ENCODE peak calls at places on chromosome 1, in ten cellular contexts. R is CD4-positive, alpha-beta memory T cell; H is RWPE1; P is dorsolateral prefrontal cortex; J is GM13977; M is PC-9; E is uterus; F is MV-4-11; K is WTC11; Z is SK-N-SH. X is an unnamed sample.

GRCh38 chr1:89850844-89851410 is 30.1 kb downstream of the LRRC8D start:
- DNase-seq in K (no peak), R (no peak), P (no peak), Z (no peak), J (no peak), E (no peak), M (no peak), F (no peak), H (no peak), X (no peak)

GRCh38 chr1:162717548-162717947 is 73.0 kb upstream of the HSD17B7 start:
- DNase-seq in H (no peak), P (no peak), J (no peak), F (no peak), R (no peak), K (no peak), E (no peak), M (no peak), Z (no peak), X (no peak)

GRCh38 chr1:179814513-179814838 is 63.1 kb downstream of the TOR1AIP2 start:
- DNase-seq in E (no peak), P (no peak), K (no peak), J (no peak), H (no peak), F (no peak), M (peak; percentile 40), R (no peak), Z (no peak), X (no peak)

GRCh38 chr1:239898067-239898730 is 193.5 kb upstream of the FMN2 start:
- DNase-seq in K (peak; percentile 80), J (peak; percentile 67), R (peak; percentile 67), Z (peak; percentile 71), H (peak; percentile 75), P (peak; percentile 78), E (peak; percentile 79), F (peak; percentile 76), M (peak; percentile 76), X (peak; percentile 90)

GRCh38 chr1:99843760-99844159 is 6.4 kb upstream of the AGL start:
- DNase-seq in K (no peak), M (no peak), F (no peak), H (no peak), R (no peak), P (no peak), J (no peak), Z (no peak), E (peak; percentile 15), X (no peak)

GRCh38 chr1:53663525-53664300 is 75.3 kb downstream of the GLIS1 start:
- DNase-seq in H (no peak), F (no peak), J (no peak), K (no peak), Z (no peak), M (no peak), R (no peak), P (no peak), E (no peak), X (no peak)

GRCh38 chr1:244964112-244964971 is 100.0 kb upstream of the HNRNPU start:
- DNase-seq in M (peak; percentile 75), Z (peak; percentile 56), P (peak; percentile 47), E (no peak), H (no peak), R (peak; percentile 12), J (no peak), K (no peak), F (peak; percentile 59), X (no peak)

GRCh38 chr1:9145021-9145668 is 16.2 kb upstream of the GPR157 start:
- DNase-seq in K (no peak), F (no peak), J (peak; percentile 65), E (no peak), M (peak; percentile 44), R (no peak), P (no peak), Z (no peak), H (peak; percentile 78), X (no peak)

GRCh38 chr1:48758976-48759375 is 17.7 kb downstream of the BEND5 start:
- DNase-seq in F (no peak), K (no peak), P (no peak), Z (no peak), R (no peak), E (no peak), H (no peak), M (no peak), J (no peak), X (no peak)